ENCODE peak calls at places on chromosomes 11 and 22, in nine cellular contexts. A, T, I, H, R, L, N, Z and M are unnamed samples.

GRCh38 chr11:105781807-105782206 is 171.9 kb downstream of the GRIA4 start:
- DNase-seq in A (no peak), T (no peak), N (no peak), Z (no peak), L (no peak), R (no peak), I (no peak), H (no peak), M (no peak)

GRCh38 chr22:43310311-43310710 is 32.9 kb downstream of the SCUBE1 start:
- DNase-seq in I (no peak), T (no peak), R (no peak), Z (no peak), L (no peak), H (no peak), A (no peak), N (no peak), M (no peak)

GRCh38 chr11:7251487-7251835 is 243 bp upstream of the SYT9 start:
- DNase-seq in R (no peak), L (no peak), I (no peak), Z (no peak), H (no peak), A (no peak), N (no peak), T (no peak), M (no peak)

GRCh38 chr11:1983601-1983961 is 14.1 kb downstream of the H19 start:
- DNase-seq in H (peak; percentile 1), N (no peak), T (no peak), A (no peak), Z (peak; percentile 23), R (no peak), L (no peak), I (no peak), M (no peak)

GRCh38 chr11:116193321-116194114 is 579.3 kb downstream of the BUD13 start:
- DNase-seq in I (peak; percentile 36), N (peak; percentile 78), L (peak; percentile 60), A (peak; percentile 88), R (no peak), H (peak; percentile 87), T (peak; percentile 88), Z (no peak), M (no peak)

GRCh38 chr22:36737776-36738175 is 34.2 kb upstream of the CACNG2 start:
- DNase-seq in A (no peak), L (peak; percentile 73), N (no peak), I (no peak), Z (no peak), T (no peak), H (peak; percentile 30), R (no peak), M (no peak)

GRCh38 chr11:47551086-47551485 is 1.8 kb downstream of the CELF1 start:
- DNase-seq in Z (no peak), T (peak; percentile 62), N (peak; percentile 47), H (no peak), I (no peak), R (no peak), L (no peak), A (peak; percentile 32), M (no peak)

GRCh38 chr11:2512431-2513407 is 67.9 kb downstream of the KCNQ1 start:
- DNase-seq in R (no peak), I (no peak), L (peak; percentile 5), N (no peak), H (peak; percentile 41), A (no peak), Z (peak; percentile 57), T (no peak), M (no peak)

GRCh38 chr11:113059548-113059947 is 98.3 kb downstream of the NCAM1 start:
- DNase-seq in A (no peak), R (no peak), T (no peak), L (no peak), Z (no peak), H (no peak), I (no peak), N (no peak), M (no peak)

GRCh38 chr11:59944761-59945160 is 6.5 kb downstream of the OOSP1 start:
- DNase-seq in H (no peak), I (no peak), A (no peak), N (no peak), L (no peak), T (no peak), R (no peak), Z (no peak), M (no peak)

GRCh38 chr11:132977746-132978145 is 554.6 kb downstream of the OPCML start:
- DNase-seq in L (no peak), I (no peak), A (no peak), R (no peak), Z (no peak), N (no peak), T (no peak), H (no peak), M (no peak)

DNA sequence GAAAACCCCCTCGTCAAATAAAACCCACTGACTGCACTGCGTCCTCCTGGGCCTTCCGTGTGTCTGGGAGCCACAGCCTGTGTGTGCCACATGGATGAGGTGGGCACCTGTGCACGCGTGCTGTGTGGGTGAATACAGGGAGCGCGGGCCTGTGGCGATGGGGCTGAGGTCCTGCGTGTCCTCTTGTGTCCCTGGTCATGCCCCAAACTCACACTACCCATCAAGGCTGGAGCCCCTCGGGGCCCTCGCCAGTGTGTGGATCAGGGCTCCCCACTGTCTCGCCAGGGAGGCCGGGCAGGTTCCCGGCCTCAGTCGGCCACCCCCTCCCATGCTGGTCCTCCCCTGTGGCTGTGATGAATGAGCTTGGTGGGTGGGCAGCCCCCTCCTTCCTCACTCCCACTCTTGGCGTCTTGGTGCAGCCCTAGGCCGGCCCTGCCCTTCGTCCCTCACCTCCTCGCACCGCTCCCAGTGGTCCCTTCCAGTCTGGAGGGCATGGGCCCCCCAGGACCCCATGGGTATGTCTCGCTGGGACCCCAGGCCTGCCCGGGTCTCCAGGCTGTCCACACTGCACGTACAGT is 712 bp upstream of the CD151 start:
- DNase-seq in A (no peak), L (no peak), I (no peak), Z (peak; percentile 86), N (no peak), H (no peak), T (no peak), R (no peak), M (no peak)
- H3K27ac ChIP-seq in A (no peak overlapping the region), L (peak overlapping the region; percentile 91), I (no peak overlapping the region), Z (peak overlapping the region; percentile 95), N (no peak overlapping the region), H (no peak overlapping the region), T (no peak overlapping the region), R (no peak overlapping the region), M (peak overlapping the region; percentile 44)

DNA sequence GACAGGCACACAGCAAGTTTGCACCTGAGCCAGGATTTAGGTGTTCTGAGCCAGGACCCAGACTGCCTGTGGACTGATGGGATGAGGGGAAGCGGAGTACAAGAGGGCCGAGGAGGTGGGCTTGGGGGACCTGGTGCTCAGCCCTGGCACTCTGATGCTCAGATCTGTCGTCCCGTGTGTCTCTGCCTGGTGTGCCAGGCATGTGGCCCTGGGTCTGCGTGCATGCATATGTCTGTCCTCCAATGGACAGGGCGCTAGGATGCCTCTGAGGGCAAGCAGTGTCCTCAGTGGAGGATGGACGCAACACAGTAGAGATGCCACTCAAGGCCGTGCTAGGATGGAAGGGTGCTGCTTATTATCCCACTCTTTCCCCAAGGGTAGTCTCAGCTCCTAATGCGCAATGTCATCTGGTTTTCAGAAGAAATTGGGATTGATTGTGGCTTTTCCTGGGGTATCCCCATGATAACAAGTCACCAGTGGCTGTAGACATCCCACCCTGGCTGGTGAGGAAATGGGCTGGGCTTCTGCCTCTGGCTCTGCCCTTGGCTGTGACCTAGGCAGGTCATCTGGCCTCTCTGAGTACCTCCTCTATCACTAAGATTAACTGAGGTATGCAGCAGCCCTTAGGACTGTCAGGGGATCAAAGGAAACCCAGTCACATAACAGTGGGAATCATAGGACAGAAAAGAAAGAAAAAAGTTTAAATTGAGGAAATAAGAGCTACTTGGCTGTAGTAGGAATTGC is 35.7 kb upstream of the SUSD2 start:
- DNase-seq in R (no peak), H (peak; percentile 62), I (no peak), Z (no peak), N (no peak), A (no peak), L (no peak), T (no peak), M (no peak)
- H3K27ac ChIP-seq in R (no peak overlapping the region), H (peak overlapping the region; percentile 3), I (peak overlapping the region; percentile 99), Z (peak overlapping the region; percentile 56), N (peak overlapping the region; percentile 99), A (peak overlapping the region; percentile 70), L (peak overlapping the region; percentile 88), T (peak overlapping the region; percentile 94), M (peak overlapping the region; percentile 63)

DNA sequence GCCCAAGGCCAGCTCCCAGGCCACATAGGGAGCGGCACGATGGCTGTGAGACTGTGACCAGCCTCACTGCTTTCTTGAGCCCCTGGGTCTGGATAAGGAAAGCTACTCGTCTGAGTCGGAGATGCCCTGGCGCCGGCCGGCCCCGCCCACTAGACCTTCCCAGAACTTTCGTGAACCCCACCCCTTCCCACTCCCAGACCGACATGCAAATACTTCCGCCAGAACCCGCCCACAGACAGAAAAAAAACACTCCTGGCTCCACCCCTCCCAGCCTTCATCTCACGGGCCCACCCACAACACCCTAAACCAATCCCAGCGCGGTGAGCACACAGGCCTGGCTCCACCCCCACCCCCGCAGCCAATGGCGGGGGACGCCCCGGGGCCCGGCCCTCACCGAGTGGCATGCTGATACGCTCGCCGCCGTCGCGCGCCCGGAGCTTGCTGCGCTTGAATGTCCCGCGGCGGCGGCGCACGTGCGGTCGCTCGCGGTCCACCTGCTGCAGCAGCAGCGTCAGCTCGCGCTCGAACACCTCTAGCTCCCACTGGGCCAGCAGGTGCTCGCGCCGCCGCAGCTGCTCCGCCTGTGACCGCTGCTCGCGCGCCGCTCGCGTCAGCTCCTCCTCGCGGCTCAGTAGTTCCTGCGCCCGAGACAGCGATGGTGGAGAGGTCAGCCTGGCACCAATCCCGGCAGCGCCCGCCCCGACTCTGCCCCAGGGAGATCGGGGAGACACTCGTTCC is 7.0 kb downstream of the MAP3K11 start:
- DNase-seq in R (no peak), A (peak; percentile 97), I (peak; percentile 82), N (peak; percentile 99), H (peak; percentile 100), T (peak; percentile 99), L (peak; percentile 91), Z (peak; percentile 77), M (peak; percentile 89)
- H3K27ac ChIP-seq in R (no peak overlapping the region), A (peak overlapping the region; percentile 69), I (peak overlapping the region; percentile 31), N (peak overlapping the region; percentile 44), H (peak overlapping the region; percentile 12), T (peak overlapping the region; percentile 78), L (peak overlapping the region; percentile 78), Z (no peak overlapping the region), M (peak overlapping the region; percentile 95)

GRCh38 chr11:119130662-119131061 is 9.3 kb downstream of the HINFP start:
- DNase-seq in Z (no peak), R (no peak), I (no peak), L (no peak), T (no peak), N (peak; percentile 81), A (peak; percentile 37), H (no peak), M (no peak)

GRCh38 chr11:119125849-119126248 is 4.5 kb downstream of the HINFP start:
- DNase-seq in I (no peak), A (no peak), Z (no peak), L (peak; percentile 64), N (no peak), R (no peak), H (no peak), T (no peak), M (no peak)

GRCh38 chr11:119121811-119122124 is 388 bp downstream of the HINFP start:
- DNase-seq in H (no peak), N (no peak), L (no peak), T (no peak), I (no peak), A (no peak), Z (no peak), R (no peak), M (no peak)

GRCh38 chr11:119121008-119121810 is at the start of gene HINFP:
- DNase-seq in R (peak; percentile 99), A (peak; percentile 99), Z (peak; percentile 100), N (peak; percentile 99), I (peak; percentile 97), T (peak; percentile 99), H (peak; percentile 100), L (peak; percentile 100), M (peak; percentile 100)

GRCh38 chr11:119126675-119127268 is 5.4 kb downstream of the HINFP start:
- DNase-seq in T (no peak), I (no peak), Z (no peak), N (no peak), A (no peak), R (no peak), L (no peak), H (no peak), M (no peak)
- H3K27ac ChIP-seq in T (no peak overlapping the region), I (no peak overlapping the region), Z (peak overlapping the region; percentile 33), N (peak overlapping the region; percentile 55), A (no peak overlapping the region), R (no peak overlapping the region), L (peak overlapping the region; percentile 16), H (no peak overlapping the region), M (no peak overlapping the region)